ENCODE peak calls at places on chromosomes 12 and 14, in seven cellular contexts. W, K, D, Q, F, S and X are unnamed samples.

GRCh38 chr14:68462683-68463082 is 330.2 kb downstream of the ZFP36L1 start:
- DNase-seq in K (no peak), F (no peak), S (no peak), D (no peak), Q (no peak), W (no peak), X (no peak)

GRCh38 chr14:72617391-72618011 is 276.4 kb downstream of the DPF3 start:
- DNase-seq in Q (no peak), D (no peak), K (no peak), W (no peak), S (no peak), F (no peak), X (no peak)

GRCh38 chr12:57224973-57225679 is 4.4 kb upstream of the SHMT2 start:
- DNase-seq in K (no peak), Q (peak), S (no peak), W (no peak), D (no peak), F (no peak), X (no peak)

GRCh38 chr12:98296462-98297079 is 218.8 kb upstream of the TMPO start:
- DNase-seq in K (no peak), F (no peak), W (no peak), S (no peak), Q (no peak), D (no peak), X (no peak)

GRCh38 chr12:1792406-1792805 is 28.0 kb upstream of the LRTM2 start:
- DNase-seq in F (no peak), W (no peak), K (no peak), S (no peak), D (no peak), Q (no peak), X (no peak)

GRCh38 chr14:68816183-68816942 is 23.5 kb upstream of the ZFP36L1 start:
- DNase-seq in K (peak), Q (peak), W (peak), D (no peak), S (peak), F (peak), X (peak)

GRCh38 chr12:51242150-51242549 is 3.5 kb downstream of the DAZAP2 start:
- DNase-seq in W (no peak), K (no peak), F (no peak), S (no peak), D (no peak), Q (no peak), X (no peak)

GRCh38 chr14:92558319-92558718 is 44.7 kb downstream of the RIN3 start:
- DNase-seq in S (no peak), D (no peak), W (no peak), Q (no peak), F (no peak), K (no peak), X (no peak)

GRCh38 chr12:62537544-62537943 is 70.9 kb downstream of the MON2 start:
- DNase-seq in D (no peak), F (peak), S (no peak), K (peak), W (no peak), Q (no peak), X (no peak)

GRCh38 chr14:74875941-74876913 is at the start of gene PROX2:
- DNase-seq in W (no peak), F (no peak), K (no peak), Q (no peak), D (no peak), S (no peak), X (peak)

GRCh38 chr12:6777386-6777785 is 5.1 kb downstream of the LAG3 start:
- DNase-seq in Q (no peak), D (no peak), K (no peak), W (no peak), F (no peak), S (peak), X (no peak)

GRCh38 chr12:110704750-110705149 is 15.8 kb upstream of the HVCN1 start:
- DNase-seq in S (no peak), K (peak), F (no peak), Q (peak), D (no peak), W (no peak), X (no peak)

GRCh38 chr12:4645023-4645422 is 3.8 kb downstream of the AKAP3 start:
- DNase-seq in F (no peak), K (no peak), D (no peak), W (no peak), Q (no peak), S (no peak), X (no peak)

GRCh38 chr12:752673-753400 is 458 bp downstream of the WNK1 start:
- DNase-seq in F (peak), Q (peak), D (no peak), W (peak), K (peak), S (peak), X (peak)

GRCh38 chr14:20377171-20377570 is 33.7 kb downstream of the PARP2 start:
- DNase-seq in Q (no peak), F (peak), S (no peak), K (no peak), W (no peak), D (no peak), X (no peak)

GRCh38 chr12:132477009-132477702 is 12.8 kb upstream of the FBRSL1 start:
- DNase-seq in Q (no peak), K (no peak), W (no peak), D (no peak), S (no peak), F (no peak), X (no peak)

GRCh38 chr12:27610380-27610779 is 85.9 kb upstream of the REP15 start:
- DNase-seq in D (no peak), W (no peak), K (peak), F (no peak), S (no peak), Q (no peak), X (no peak)

GRCh38 chr12:48765753-48766162 is 23.1 kb downstream of the ADCY6 start:
- DNase-seq in W (no peak), Q (no peak), F (no peak), S (no peak), D (no peak), K (no peak), X (no peak)

GRCh38 chr12:93323625-93324165 is 54.0 kb upstream of the NUDT4 start:
- DNase-seq in F (no peak), D (no peak), W (no peak), Q (no peak), S (no peak), K (peak), X (no peak)